ENCODE peak calls at places on chromosomes 2 and 18, in nine cellular contexts. I is endothelial cell of umbilical vein; G is RKO; R is stimulated activated CD4-positive, alpha-beta T cell treated with anti-CD3 and anti-CD28 coated beads, Interleukin-2, amount 100 ng/mL, for 4 hours; E is HuH-7.5; V is H54; W is uterus; N is left cardiac atrium; K is NCI-H446. C is an unnamed sample.

GRCh38 chr2:100580474-100581264 is 17.9 kb downstream of the PDCL3 start:
- DNase-seq in V (no peak), N (no peak), K (no peak), G (no peak), W (no peak), I (peak; percentile 28), R (peak; percentile 16), E (no peak), C (peak; percentile 83)

GRCh38 chr2:145906356-145906755 is 1386.4 kb upstream of the ZEB2 start:
- DNase-seq in K (no peak), V (peak; percentile 6), W (no peak), G (no peak), R (no peak), I (peak; percentile 2), E (no peak), N (no peak), C (no peak)

GRCh38 chr18:42922363-42922762 is 193.1 kb downstream of the RIT2 start:
- DNase-seq in R (no peak), W (no peak), K (no peak), N (no peak), E (no peak), V (no peak), I (no peak), G (no peak), C (no peak)

GRCh38 chr2:227241005-227241404 is 76.6 kb downstream of the COL4A3 start:
- DNase-seq in R (no peak), N (no peak), W (no peak), K (no peak), E (no peak), G (no peak), I (no peak), V (no peak), C (no peak)

GRCh38 chr2:3769766-3770165 is 66.4 kb downstream of the DCDC2C start:
- DNase-seq in N (no peak), V (no peak), K (no peak), W (no peak), I (no peak), G (no peak), E (no peak), R (no peak), C (no peak)

GRCh38 chr2:95333056-95333455 is 35.9 kb downstream of the KCNIP3 start:
- DNase-seq in V (no peak), G (no peak), K (no peak), W (no peak), N (no peak), R (no peak), I (no peak), E (no peak), C (no peak)

GRCh38 chr2:64859208-64860161 is 129.7 kb upstream of the SLC1A4 start:
- DNase-seq in G (peak; percentile 86), I (peak; percentile 76), R (no peak), K (peak; percentile 2), V (peak; percentile 92), W (peak; percentile 90), E (peak; percentile 79), N (peak; percentile 91), C (no peak)

GRCh38 chr2:173657996-173658717 is 303.5 kb downstream of the CDCA7 start:
- DNase-seq in W (peak; percentile 21), K (peak; percentile 90), R (no peak), E (no peak), V (peak; percentile 67), I (peak; percentile 13), G (peak; percentile 65), N (peak; percentile 32), C (no peak)

GRCh38 chr2:88321614-88322248 is 130.8 kb downstream of the FOXI3 start:
- DNase-seq in K (no peak), G (no peak), E (no peak), V (no peak), I (no peak), W (no peak), N (no peak), R (no peak), C (no peak)

GRCh38 chr2:239129147-239129896 is 271.5 kb downstream of the HDAC4 start:
- DNase-seq in N (no peak), W (no peak), E (no peak), V (no peak), K (no peak), R (no peak), G (no peak), I (no peak), C (no peak)